ENCODE peak calls at places on chromosomes 4 and X, in ten cellular contexts. One of them, this sample, is unnamed.

GRCh38 chr4:56435001-56435747 is at the start of gene PPAT:
- DNase-seq in AG04450: peak
- DNase-seq in WTC11: peak
- DNase-seq in nephron progenitor cell: peak
- DNase-seq in GM03348: peak
- DNase-seq in fibroblast of lung: peak
- DNase-seq in NCI-H1105: peak
- DNase-seq in MV-4-11: peak
- DNase-seq in stimulated activated CD8-positive, alpha-beta memory T cell treated with anti-CD3 and anti-CD28 coated beads, Interleukin-4, amount 100 ng/mL, for 1 hour: peak
- DNase-seq in GM12864: peak
- DNase-seq in this sample: peak

GRCh38 chrX:70089575-70090297 is 27.5 kb downstream of the OTUD6A start:
- DNase-seq in NCI-H1105: no peak
- DNase-seq in stimulated activated CD8-positive, alpha-beta memory T cell treated with anti-CD3 and anti-CD28 coated beads, Interleukin-4, amount 100 ng/mL, for 1 hour: no peak
- DNase-seq in nephron progenitor cell: no peak
- DNase-seq in MV-4-11: no peak
- DNase-seq in fibroblast of lung: peak
- DNase-seq in GM03348: peak
- DNase-seq in GM12864: no peak
- DNase-seq in AG04450: no peak
- DNase-seq in WTC11: no peak
- DNase-seq in this sample: peak

GRCh38 chrX:14029039-14029424 is 660 bp downstream of the GEMIN8 start:
- DNase-seq in GM12864: no peak
- DNase-seq in nephron progenitor cell: no peak
- DNase-seq in fibroblast of lung: peak
- DNase-seq in stimulated activated CD8-positive, alpha-beta memory T cell treated with anti-CD3 and anti-CD28 coated beads, Interleukin-4, amount 100 ng/mL, for 1 hour: no peak
- DNase-seq in WTC11: no peak
- DNase-seq in MV-4-11: no peak
- DNase-seq in NCI-H1105: peak
- DNase-seq in AG04450: no peak
- DNase-seq in GM03348: no peak
- DNase-seq in this sample: no peak

GRCh38 chr4:89221175-89221867 is 86.3 kb downstream of the GPRIN3 start:
- DNase-seq in MV-4-11: no peak
- DNase-seq in WTC11: no peak
- DNase-seq in GM03348: peak
- DNase-seq in stimulated activated CD8-positive, alpha-beta memory T cell treated with anti-CD3 and anti-CD28 coated beads, Interleukin-4, amount 100 ng/mL, for 1 hour: no peak
- DNase-seq in AG04450: no peak
- DNase-seq in nephron progenitor cell: no peak
- DNase-seq in fibroblast of lung: peak
- DNase-seq in NCI-H1105: no peak
- DNase-seq in GM12864: no peak
- DNase-seq in this sample: no peak

GRCh38 chr4:150070464-150071170 is 7.6 kb upstream of the DCLK2 start:
- DNase-seq in AG04450: no peak
- DNase-seq in nephron progenitor cell: no peak
- DNase-seq in GM12864: no peak
- DNase-seq in NCI-H1105: no peak
- DNase-seq in MV-4-11: no peak
- DNase-seq in WTC11: no peak
- DNase-seq in GM03348: peak
- DNase-seq in fibroblast of lung: no peak
- DNase-seq in stimulated activated CD8-positive, alpha-beta memory T cell treated with anti-CD3 and anti-CD28 coated beads, Interleukin-4, amount 100 ng/mL, for 1 hour: no peak
- DNase-seq in this sample: no peak

GRCh38 chrX:40418413-40419195 is 162.2 kb upstream of the ATP6AP2 start:
- DNase-seq in GM12864: no peak
- DNase-seq in WTC11: no peak
- DNase-seq in GM03348: no peak
- DNase-seq in NCI-H1105: no peak
- DNase-seq in nephron progenitor cell: no peak
- DNase-seq in MV-4-11: peak
- DNase-seq in AG04450: no peak
- DNase-seq in stimulated activated CD8-positive, alpha-beta memory T cell treated with anti-CD3 and anti-CD28 coated beads, Interleukin-4, amount 100 ng/mL, for 1 hour: no peak
- DNase-seq in fibroblast of lung: no peak
- DNase-seq in this sample: no peak

GRCh38 chrX:71532078-71532752 is 689 bp upstream of the OGT start:
- DNase-seq in WTC11: no peak
- DNase-seq in nephron progenitor cell: no peak
- DNase-seq in MV-4-11: peak
- DNase-seq in fibroblast of lung: peak
- DNase-seq in AG04450: no peak
- DNase-seq in stimulated activated CD8-positive, alpha-beta memory T cell treated with anti-CD3 and anti-CD28 coated beads, Interleukin-4, amount 100 ng/mL, for 1 hour: no peak
- DNase-seq in GM12864: no peak
- DNase-seq in GM03348: peak
- DNase-seq in NCI-H1105: no peak
- DNase-seq in this sample: no peak

GRCh38 chr4:182093431-182093831 is 149.8 kb upstream of the TENM3 start:
- DNase-seq in nephron progenitor cell: no peak
- DNase-seq in AG04450: no peak
- DNase-seq in NCI-H1105: no peak
- DNase-seq in MV-4-11: no peak
- DNase-seq in fibroblast of lung: no peak
- DNase-seq in GM12864: no peak
- DNase-seq in stimulated activated CD8-positive, alpha-beta memory T cell treated with anti-CD3 and anti-CD28 coated beads, Interleukin-4, amount 100 ng/mL, for 1 hour: no peak
- DNase-seq in WTC11: no peak
- DNase-seq in GM03348: no peak
- DNase-seq in this sample: no peak

GRCh38 chr4:173529505-173530325 is at the start of gene HAND2:
- DNase-seq in AG04450: no peak
- DNase-seq in stimulated activated CD8-positive, alpha-beta memory T cell treated with anti-CD3 and anti-CD28 coated beads, Interleukin-4, amount 100 ng/mL, for 1 hour: no peak
- DNase-seq in nephron progenitor cell: peak
- DNase-seq in fibroblast of lung: peak
- DNase-seq in NCI-H1105: peak
- DNase-seq in GM03348: peak
- DNase-seq in GM12864: no peak
- DNase-seq in MV-4-11: no peak
- DNase-seq in WTC11: peak
- DNase-seq in this sample: no peak

GRCh38 chrX:38891641-38892413 is 90.6 kb downstream of the MID1IP1 start:
- DNase-seq in stimulated activated CD8-positive, alpha-beta memory T cell treated with anti-CD3 and anti-CD28 coated beads, Interleukin-4, amount 100 ng/mL, for 1 hour: no peak
- DNase-seq in AG04450: peak
- DNase-seq in fibroblast of lung: peak
- DNase-seq in nephron progenitor cell: no peak
- DNase-seq in WTC11: no peak
- DNase-seq in GM03348: no peak
- DNase-seq in GM12864: no peak
- DNase-seq in NCI-H1105: no peak
- DNase-seq in MV-4-11: no peak
- DNase-seq in this sample: no peak

GRCh38 chrX:132565273-132565672 is 76.4 kb upstream of the MBNL3 start:
- DNase-seq in GM03348: no peak
- DNase-seq in MV-4-11: no peak
- DNase-seq in WTC11: no peak
- DNase-seq in fibroblast of lung: peak
- DNase-seq in NCI-H1105: no peak
- DNase-seq in AG04450: no peak
- DNase-seq in GM12864: no peak
- DNase-seq in stimulated activated CD8-positive, alpha-beta memory T cell treated with anti-CD3 and anti-CD28 coated beads, Interleukin-4, amount 100 ng/mL, for 1 hour: no peak
- DNase-seq in nephron progenitor cell: no peak
- DNase-seq in this sample: no peak

GRCh38 chr4:124104101-124104500 is 608.4 kb downstream of the ANKRD50 start:
- DNase-seq in stimulated activated CD8-positive, alpha-beta memory T cell treated with anti-CD3 and anti-CD28 coated beads, Interleukin-4, amount 100 ng/mL, for 1 hour: no peak
- DNase-seq in WTC11: no peak
- DNase-seq in fibroblast of lung: no peak
- DNase-seq in NCI-H1105: no peak
- DNase-seq in GM03348: no peak
- DNase-seq in AG04450: no peak
- DNase-seq in nephron progenitor cell: no peak
- DNase-seq in MV-4-11: no peak
- DNase-seq in GM12864: no peak
- DNase-seq in this sample: no peak

GRCh38 chr4:15006416-15007024 is 4.2 kb downstream of the CPEB2 start:
- DNase-seq in GM12864: no peak
- DNase-seq in MV-4-11: peak
- DNase-seq in NCI-H1105: no peak
- DNase-seq in GM03348: peak
- DNase-seq in WTC11: no peak
- DNase-seq in fibroblast of lung: peak
- DNase-seq in stimulated activated CD8-positive, alpha-beta memory T cell treated with anti-CD3 and anti-CD28 coated beads, Interleukin-4, amount 100 ng/mL, for 1 hour: no peak
- DNase-seq in nephron progenitor cell: no peak
- DNase-seq in AG04450: no peak
- DNase-seq in this sample: no peak

GRCh38 chr4:7335363-7336066 is 99.2 kb downstream of the PSAPL1 start:
- DNase-seq in stimulated activated CD8-positive, alpha-beta memory T cell treated with anti-CD3 and anti-CD28 coated beads, Interleukin-4, amount 100 ng/mL, for 1 hour: no peak
- DNase-seq in MV-4-11: peak
- DNase-seq in NCI-H1105: peak
- DNase-seq in fibroblast of lung: peak
- DNase-seq in AG04450: no peak
- DNase-seq in WTC11: peak
- DNase-seq in GM12864: no peak
- DNase-seq in nephron progenitor cell: peak
- DNase-seq in GM03348: peak
- DNase-seq in this sample: no peak

GRCh38 chr4:74006009-74006476 is 7.6 kb upstream of the CXCL5 start:
- DNase-seq in fibroblast of lung: peak
- DNase-seq in GM03348: peak
- DNase-seq in GM12864: no peak
- DNase-seq in AG04450: no peak
- DNase-seq in MV-4-11: no peak
- DNase-seq in nephron progenitor cell: no peak
- DNase-seq in stimulated activated CD8-positive, alpha-beta memory T cell treated with anti-CD3 and anti-CD28 coated beads, Interleukin-4, amount 100 ng/mL, for 1 hour: no peak
- DNase-seq in NCI-H1105: no peak
- DNase-seq in WTC11: no peak
- DNase-seq in this sample: no peak

GRCh38 chr4:116357758-116358157 is 727.6 kb downstream of the TRAM1L1 start:
- DNase-seq in NCI-H1105: no peak
- DNase-seq in stimulated activated CD8-positive, alpha-beta memory T cell treated with anti-CD3 and anti-CD28 coated beads, Interleukin-4, amount 100 ng/mL, for 1 hour: no peak
- DNase-seq in fibroblast of lung: no peak
- DNase-seq in GM12864: no peak
- DNase-seq in GM03348: no peak
- DNase-seq in MV-4-11: no peak
- DNase-seq in AG04450: no peak
- DNase-seq in WTC11: no peak
- DNase-seq in nephron progenitor cell: no peak
- DNase-seq in this sample: no peak

GRCh38 chr4:138275946-138276621 is 33.9 kb upstream of the SLC7A11 start:
- DNase-seq in fibroblast of lung: peak
- DNase-seq in WTC11: no peak
- DNase-seq in nephron progenitor cell: no peak
- DNase-seq in NCI-H1105: no peak
- DNase-seq in MV-4-11: no peak
- DNase-seq in GM03348: peak
- DNase-seq in stimulated activated CD8-positive, alpha-beta memory T cell treated with anti-CD3 and anti-CD28 coated beads, Interleukin-4, amount 100 ng/mL, for 1 hour: no peak
- DNase-seq in GM12864: no peak
- DNase-seq in AG04450: peak
- DNase-seq in this sample: peak

GRCh38 chr4:26857278-26858034 is 3.2 kb upstream of the STIM2 start:
- DNase-seq in NCI-H1105: peak
- DNase-seq in WTC11: peak
- DNase-seq in fibroblast of lung: peak
- DNase-seq in GM12864: peak
- DNase-seq in AG04450: peak
- DNase-seq in GM03348: peak
- DNase-seq in MV-4-11: peak
- DNase-seq in nephron progenitor cell: peak
- DNase-seq in stimulated activated CD8-positive, alpha-beta memory T cell treated with anti-CD3 and anti-CD28 coated beads, Interleukin-4, amount 100 ng/mL, for 1 hour: peak
- DNase-seq in this sample: no peak

This sample was measured in AG04449.